ENCODE peak calls at places on chromosomes 3 and 15, in six cellular contexts. One of them, this sample, is unnamed.

GRCh38 chr3:14649466-14649865 is 2.1 kb upstream of the CCDC174 start:
- DNase-seq in smooth muscle cell of the brain vasculature: no peak
- DNase-seq in NCI-H2029 treated with DMSO at 0.1 percent for 48 hours: no peak
- DNase-seq in LoVo: no peak
- DNase-seq in ovary: no peak
- DNase-seq in heart left ventricle: no peak
- DNase-seq in this sample: no peak

GRCh38 chr3:102106421-102107097 is 257.2 kb downstream of the NFKBIZ start:
- DNase-seq in smooth muscle cell of the brain vasculature: no peak
- DNase-seq in NCI-H2029 treated with DMSO at 0.1 percent for 48 hours: no peak
- DNase-seq in LoVo: no peak
- DNase-seq in ovary: no peak
- DNase-seq in heart left ventricle: no peak
- DNase-seq in this sample: no peak

GRCh38 chr3:3799173-3800075 is at the start of gene LRRN1:
- DNase-seq in smooth muscle cell of the brain vasculature: no peak
- DNase-seq in NCI-H2029 treated with DMSO at 0.1 percent for 48 hours: no peak
- DNase-seq in LoVo: no peak
- DNase-seq in ovary: peak; percentile 79
- DNase-seq in heart left ventricle: peak; percentile 23
- DNase-seq in this sample: peak; percentile 93

GRCh38 chr3:100740207-100740606 is 30.9 kb downstream of the TFG start:
- DNase-seq in smooth muscle cell of the brain vasculature: no peak
- DNase-seq in NCI-H2029 treated with DMSO at 0.1 percent for 48 hours: no peak
- DNase-seq in LoVo: no peak
- DNase-seq in ovary: no peak
- DNase-seq in heart left ventricle: no peak
- DNase-seq in this sample: no peak

GRCh38 chr3:154428369-154429206 is 1.4 kb downstream of the GPR149 start:
- DNase-seq in smooth muscle cell of the brain vasculature: no peak
- DNase-seq in NCI-H2029 treated with DMSO at 0.1 percent for 48 hours: no peak
- DNase-seq in LoVo: no peak
- DNase-seq in ovary: no peak
- DNase-seq in heart left ventricle: no peak
- DNase-seq in this sample: peak; percentile 39

GRCh38 chr3:85567074-85567676 is 608.4 kb downstream of the CADM2 start:
- DNase-seq in smooth muscle cell of the brain vasculature: no peak
- DNase-seq in NCI-H2029 treated with DMSO at 0.1 percent for 48 hours: peak; percentile 49
- DNase-seq in LoVo: peak; percentile 22
- DNase-seq in ovary: no peak
- DNase-seq in heart left ventricle: peak; percentile 8
- DNase-seq in this sample: peak; percentile 63

GRCh38 chr15:23823508-23823907 is 136.4 kb upstream of the NDN start:
- DNase-seq in smooth muscle cell of the brain vasculature: no peak
- DNase-seq in NCI-H2029 treated with DMSO at 0.1 percent for 48 hours: no peak
- DNase-seq in LoVo: no peak
- DNase-seq in ovary: no peak
- DNase-seq in heart left ventricle: no peak
- DNase-seq in this sample: no peak

GRCh38 chr3:137692803-137693431 is 71.2 kb upstream of the SOX14 start:
- DNase-seq in smooth muscle cell of the brain vasculature: no peak
- DNase-seq in NCI-H2029 treated with DMSO at 0.1 percent for 48 hours: no peak
- DNase-seq in LoVo: peak; percentile 8
- DNase-seq in ovary: no peak
- DNase-seq in heart left ventricle: no peak
- DNase-seq in this sample: peak; percentile 66

GRCh38 chr3:128870327-128870726 is 9.1 kb upstream of the ACAD9 start:
- DNase-seq in smooth muscle cell of the brain vasculature: no peak
- DNase-seq in NCI-H2029 treated with DMSO at 0.1 percent for 48 hours: no peak
- DNase-seq in LoVo: no peak
- DNase-seq in ovary: no peak
- DNase-seq in heart left ventricle: no peak
- DNase-seq in this sample: no peak

GRCh38 chr3:38247366-38248035 is 18.1 kb upstream of the SLC22A13 start:
- DNase-seq in smooth muscle cell of the brain vasculature: peak; percentile 31
- DNase-seq in NCI-H2029 treated with DMSO at 0.1 percent for 48 hours: no peak
- DNase-seq in LoVo: peak; percentile 43
- DNase-seq in ovary: no peak
- DNase-seq in heart left ventricle: peak; percentile 18
- DNase-seq in this sample: peak; percentile 26

This sample was measured in hepatocyte.